ENCODE peak calls at places on chromosomes 11 and 22, in seven cellular contexts. U is T-cell, C is cardiac muscle cell, A is fibroblast of pulmonary artery, L is endothelial cell, D is mesothelial cell of epicardium, X is M059J. J is an unnamed sample.

GRCh38 chr11:47946682-47947575 is 33.4 kb upstream of the PTPRJ start:
- DNase-seq in U (no peak), C (peak), A (peak), L (no peak), D (no peak), X (peak), J (no peak)

GRCh38 chr11:84673753-84674152 is 953.4 kb downstream of the DLG2 start:
- DNase-seq in U (no peak), C (no peak), A (no peak), L (no peak), D (no peak), X (peak), J (no peak)

GRCh38 chr11:116515666-116516184 is 257.1 kb downstream of the BUD13 start:
- DNase-seq in U (no peak), C (no peak), A (no peak), L (no peak), D (no peak), X (no peak), J (no peak)

GRCh38 chr11:112016088-112016764 is 9.0 kb upstream of the DLAT start:
- DNase-seq in U (no peak), C (peak), A (peak), L (no peak), D (no peak), X (no peak), J (no peak)

GRCh38 chr22:28819253-28820096 is 19.1 kb upstream of the XBP1 start:
- DNase-seq in U (no peak), C (no peak), A (no peak), L (no peak), D (no peak), X (no peak), J (no peak)

GRCh38 chr11:75793966-75794365 is 21.0 kb upstream of the UVRAG start:
- DNase-seq in U (no peak), C (no peak), A (no peak), L (no peak), D (no peak), X (peak), J (no peak)

GRCh38 chr11:64027619-64028397 is 7.9 kb upstream of the FLRT1 start:
- DNase-seq in U (no peak), C (no peak), A (no peak), L (no peak), D (no peak), X (no peak), J (no peak)

GRCh38 chr11:88384678-88385015 is 47.1 kb upstream of the CTSC start:
- DNase-seq in U (no peak), C (peak), A (peak), L (no peak), D (no peak), X (peak), J (no peak)

GRCh38 chr22:49324527-49325491 is 502.9 kb downstream of the BRD1 start:
- DNase-seq in U (no peak), C (no peak), A (no peak), L (no peak), D (peak), X (no peak), J (no peak)

GRCh38 chr11:43923327-43924111 is 18.9 kb upstream of the C11orf96 start:
- DNase-seq in U (no peak), C (peak), A (peak), L (no peak), D (no peak), X (peak), J (no peak)

GRCh38 chr11:110613526-110613925 is 98.7 kb downstream of the ARHGAP20 start:
- DNase-seq in U (no peak), C (no peak), A (peak), L (no peak), D (no peak), X (peak), J (no peak)

GRCh38 chr11:36622431-36623136 is 24.5 kb upstream of the RAG2 start:
- DNase-seq in U (no peak), C (peak), A (peak), L (no peak), D (no peak), X (peak), J (no peak)

GRCh38 chr11:120608760-120609211 is 97.2 kb downstream of the GRIK4 start:
- DNase-seq in U (no peak), C (no peak), A (no peak), L (no peak), D (no peak), X (no peak), J (no peak)

GRCh38 chr11:13784848-13785247 is 116.4 kb downstream of the FAR1 start:
- DNase-seq in U (no peak), C (no peak), A (no peak), L (no peak), D (no peak), X (no peak), J (no peak)

J was measured in T-helper 22 cell.